ENCODE peak calls at places on chromosomes 2 and 18, in nine cellular contexts. T, K, L, Q, Z, S, W, A and N are unnamed samples.

GRCh38 chr2:174112073-174112472 is 136.3 kb downstream of the OLA1 start:
- DNase-seq in T (no peak), K (no peak), L (no peak), Q (no peak), Z (no peak), S (no peak), W (no peak), A (no peak), N (no peak)

GRCh38 chr2:144519597-144519933 is 354 bp downstream of the ZEB2 start:
- DNase-seq in T (no peak), K (no peak), L (no peak), Q (no peak), Z (no peak), S (no peak), W (no peak), A (no peak), N (no peak)

GRCh38 chr2:4445821-4446220 is 742.4 kb downstream of the DCDC2C start:
- DNase-seq in T (no peak), K (no peak), L (no peak), Q (no peak), Z (no peak), S (no peak), W (no peak), A (no peak), N (no peak)

GRCh38 chr2:47631840-47632398 is 151.0 kb upstream of the MSH6 start:
- DNase-seq in T (no peak), K (peak), L (no peak), Q (peak), Z (peak), S (peak), W (no peak), A (no peak), N (peak)

GRCh38 chr18:42296192-42296591 is 341.2 kb downstream of the PIK3C3 start:
- DNase-seq in T (no peak), K (no peak), L (no peak), Q (peak), Z (no peak), S (no peak), W (no peak), A (no peak), N (no peak)

GRCh38 chr2:71893646-71894045 is 254.0 kb downstream of the CYP26B1 start:
- DNase-seq in T (no peak), K (no peak), L (peak), Q (no peak), Z (no peak), S (no peak), W (no peak), A (no peak), N (peak)

GRCh38 chr18:7601249-7601620 is 34.1 kb downstream of the PTPRM start:
- DNase-seq in T (no peak), K (no peak), L (no peak), Q (peak), Z (no peak), S (no peak), W (no peak), A (no peak), N (no peak)

GRCh38 chr2:109516445-109517117 is 97.2 kb downstream of the SEPTIN10 start:
- DNase-seq in T (peak), K (peak), L (no peak), Q (peak), Z (peak), S (no peak), W (no peak), A (no peak), N (no peak)

GRCh38 chr2:111099402-111099801 is 21.3 kb upstream of the BCL2L11 start:
- DNase-seq in T (no peak), K (no peak), L (no peak), Q (no peak), Z (no peak), S (no peak), W (no peak), A (no peak), N (no peak)

GRCh38 chr2:215052404-215052803 is 86.0 kb downstream of the ABCA12 start:
- DNase-seq in T (no peak), K (no peak), L (no peak), Q (no peak), Z (no peak), S (no peak), W (no peak), A (no peak), N (no peak)

GRCh38 chr18:11654736-11655604 is 34.1 kb upstream of the GNAL start:
- DNase-seq in T (peak), K (peak), L (no peak), Q (no peak), Z (peak), S (peak), W (peak), A (peak), N (peak)

GRCh38 chr18:10060469-10060782 is 146.6 kb downstream of the VAPA start:
- DNase-seq in T (no peak), K (no peak), L (no peak), Q (no peak), Z (no peak), S (no peak), W (no peak), A (no peak), N (no peak)

GRCh38 chr2:207412787-207413310 is 116.9 kb upstream of the CREB1 start:
- DNase-seq in T (no peak), K (no peak), L (no peak), Q (no peak), Z (no peak), S (no peak), W (no peak), A (no peak), N (no peak)

GRCh38 chr2:20577495-20578235 is 73.2 kb downstream of the HS1BP3 start:
- DNase-seq in T (no peak), K (no peak), L (no peak), Q (peak), Z (peak), S (peak), W (no peak), A (no peak), N (no peak)

GRCh38 chr18:52701219-52701935 is 361.4 kb downstream of the DCC start:
- DNase-seq in T (no peak), K (no peak), L (no peak), Q (no peak), Z (no peak), S (no peak), W (no peak), A (no peak), N (no peak)

GRCh38 chr2:190882831-190883582 is 2.4 kb downstream of the GLS start:
- DNase-seq in T (no peak), K (no peak), L (no peak), Q (no peak), Z (no peak), S (no peak), W (no peak), A (peak), N (no peak)

GRCh38 chr2:58030789-58031188 is 15.8 kb upstream of the VRK2 start:
- DNase-seq in T (no peak), K (no peak), L (no peak), Q (peak), Z (no peak), S (no peak), W (no peak), A (no peak), N (no peak)

GRCh38 chr2:177724398-177725287 is 332.1 kb downstream of the AGPS start:
- DNase-seq in T (peak), K (peak), L (no peak), Q (peak), Z (peak), S (peak), W (peak), A (peak), N (no peak)

GRCh38 chr2:99662761-99663341 is 173.0 kb upstream of the REV1 start:
- DNase-seq in T (no peak), K (no peak), L (no peak), Q (peak), Z (no peak), S (no peak), W (peak), A (no peak), N (no peak)

GRCh38 chr2:170218456-170218855 is 40.5 kb downstream of the MYO3B start:
- DNase-seq in T (no peak), K (no peak), L (no peak), Q (no peak), Z (no peak), S (no peak), W (no peak), A (no peak), N (no peak)

GRCh38 chr2:127695491-127696472 is 5.5 kb upstream of the SFT2D3 start:
- DNase-seq in T (no peak), K (peak), L (no peak), Q (peak), Z (peak), S (peak), W (peak), A (no peak), N (peak)

GRCh38 chr2:45626387-45627010 is 15.4 kb upstream of the SRBD1 start:
- DNase-seq in T (no peak), K (no peak), L (no peak), Q (no peak), Z (no peak), S (no peak), W (no peak), A (no peak), N (no peak)

GRCh38 chr18:77251730-77252050 is 2.0 kb downstream of the GALR1 start:
- DNase-seq in T (no peak), K (no peak), L (no peak), Q (no peak), Z (no peak), S (no peak), W (no peak), A (no peak), N (no peak)

GRCh38 chr18:45379903-45380302 is 235.4 kb upstream of the SLC14A2 start:
- DNase-seq in T (no peak), K (no peak), L (no peak), Q (peak), Z (no peak), S (no peak), W (no peak), A (no peak), N (no peak)

GRCh38 chr2:64354857-64355680 is 98.9 kb upstream of the LGALSL start:
- DNase-seq in T (peak), K (no peak), L (no peak), Q (peak), Z (no peak), S (no peak), W (no peak), A (no peak), N (no peak)

GRCh38 chr2:140643761-140644187 is 1487.0 kb downstream of the LRP1B start:
- DNase-seq in T (no peak), K (no peak), L (no peak), Q (peak), Z (no peak), S (no peak), W (no peak), A (no peak), N (no peak)

GRCh38 chr2:133717497-133717896 is 149.2 kb upstream of the NCKAP5 start:
- DNase-seq in T (no peak), K (no peak), L (no peak), Q (peak), Z (no peak), S (no peak), W (no peak), A (no peak), N (no peak)

GRCh38 chr2:135245055-135245454 is 193.0 kb downstream of the RAB3GAP1 start:
- DNase-seq in T (no peak), K (peak), L (no peak), Q (peak), Z (no peak), S (no peak), W (no peak), A (no peak), N (no peak)

GRCh38 chr2:109168716-109169115 is 39.7 kb downstream of the SH3RF3 start:
- DNase-seq in T (no peak), K (no peak), L (no peak), Q (no peak), Z (no peak), S (no peak), W (no peak), A (no peak), N (no peak)

GRCh38 chr2:70340921-70341765 is 39.3 kb upstream of the FAM136A start:
- DNase-seq in T (peak), K (peak), L (no peak), Q (peak), Z (peak), S (no peak), W (no peak), A (peak), N (no peak)

GRCh38 chr2:200042102-200042735 is 86.8 kb downstream of the MAIP1 start:
- DNase-seq in T (no peak), K (no peak), L (no peak), Q (peak), Z (no peak), S (no peak), W (no peak), A (no peak), N (no peak)

GRCh38 chr2:178109813-178110212 is 2.4 kb upstream of the RBM45 start:
- DNase-seq in T (peak), K (peak), L (no peak), Q (peak), Z (no peak), S (no peak), W (no peak), A (peak), N (no peak)

GRCh38 chr18:35703043-35703688 is 121.6 kb downstream of the GALNT1 start:
- DNase-seq in T (no peak), K (no peak), L (no peak), Q (peak), Z (no peak), S (no peak), W (no peak), A (no peak), N (no peak)

GRCh38 chr18:48662021-48662661 is 123.3 kb downstream of the CTIF start:
- DNase-seq in T (no peak), K (no peak), L (no peak), Q (peak), Z (peak), S (no peak), W (no peak), A (no peak), N (peak)

GRCh38 chr2:25936889-25937545 is 45.3 kb downstream of the KIF3C start:
- DNase-seq in T (no peak), K (no peak), L (no peak), Q (no peak), Z (no peak), S (no peak), W (no peak), A (no peak), N (no peak)

GRCh38 chr2:199457147-199458016 is at the start of gene SATB2:
- DNase-seq in T (peak), K (peak), L (no peak), Q (peak), Z (no peak), S (peak), W (no peak), A (peak), N (peak)

DNA sequence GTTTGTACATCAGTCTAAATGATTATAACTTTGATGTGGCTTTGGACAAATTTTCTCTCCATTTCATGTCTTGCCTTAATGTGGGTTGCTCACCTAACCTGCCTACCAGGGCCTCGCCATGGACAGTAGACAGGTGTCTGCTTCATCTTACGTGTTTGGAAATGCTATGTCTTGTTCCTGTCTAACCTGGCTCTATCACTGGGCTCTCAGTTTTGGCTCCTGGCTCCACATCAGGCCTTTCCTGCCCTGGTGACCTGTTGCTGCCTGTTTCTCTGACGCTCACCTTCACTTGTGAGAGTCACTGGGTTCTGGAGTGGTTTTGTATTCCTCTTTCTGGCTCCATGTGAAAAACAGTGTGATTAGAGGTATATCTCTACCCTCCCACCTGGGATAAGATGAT is 65.9 kb downstream of the PHLPP1 start:
- DNase-seq in T (no peak), K (no peak), L (no peak), Q (no peak), Z (peak), S (no peak), W (no peak), A (no peak), N (no peak)
- H3K27ac ChIP-seq in T (no peak), K (no peak), L (no peak), Q (peak), Z (peak), S (peak), W (no peak), A (no peak), N (peak)

DNA sequence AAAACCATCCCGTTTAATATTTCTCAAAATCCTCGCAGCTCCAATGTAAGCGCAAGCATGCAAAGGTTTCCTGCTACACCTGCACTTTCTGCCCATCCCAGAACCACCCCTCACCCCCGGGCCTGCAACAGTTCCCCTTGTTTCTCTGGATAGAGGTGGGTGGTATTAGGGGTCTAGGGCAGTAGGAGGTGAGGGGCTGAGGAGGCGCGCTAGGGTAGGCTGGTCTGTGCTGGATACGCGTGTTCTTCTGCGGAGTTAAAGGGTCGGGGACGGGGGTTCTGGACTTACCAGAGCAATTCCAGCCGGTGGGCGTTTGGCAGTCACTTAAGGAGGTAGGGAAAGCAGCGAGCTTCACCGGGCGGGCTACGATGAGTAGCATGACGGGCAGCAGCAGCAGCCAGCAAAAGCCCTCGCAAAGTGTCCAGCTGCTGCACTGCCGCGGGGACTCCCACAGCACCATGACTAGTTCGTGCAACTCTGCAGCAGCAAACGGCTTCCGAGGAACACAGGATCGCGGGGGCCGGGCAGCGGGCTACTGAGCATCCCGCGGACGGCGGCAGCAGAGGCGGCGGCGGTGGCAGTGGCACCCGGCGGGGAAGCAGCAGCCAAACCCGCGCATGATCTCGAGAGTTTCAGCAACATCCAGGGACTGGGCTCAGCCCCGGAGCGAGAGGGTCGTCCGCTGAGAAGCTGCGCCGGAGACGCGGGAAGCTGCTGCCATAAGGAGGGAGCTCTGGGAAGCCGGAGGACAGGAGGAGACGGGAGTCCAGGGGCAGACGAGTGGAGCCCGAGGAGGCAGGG is 468 bp downstream of the TMEFF2 start:
- DNase-seq in T (no peak), K (no peak), L (peak), Q (peak), Z (peak), S (peak), W (no peak), A (no peak), N (peak)
- H3K27ac ChIP-seq in T (no peak), K (no peak), L (no peak), Q (no peak), Z (no peak), S (no peak), W (no peak), A (no peak), N (no peak)

GRCh38 chr2:10265328-10266132 is 37.2 kb upstream of the HPCAL1 start:
- DNase-seq in T (no peak), K (no peak), L (no peak), Q (no peak), Z (no peak), S (no peak), W (no peak), A (no peak), N (no peak)

GRCh38 chr2:10267036-10267435 is 35.7 kb upstream of the HPCAL1 start:
- DNase-seq in T (no peak), K (no peak), L (no peak), Q (no peak), Z (no peak), S (no peak), W (no peak), A (no peak), N (no peak)

GRCh38 chr2:10267551-10268465 is 34.9 kb upstream of the HPCAL1 start:
- DNase-seq in T (no peak), K (no peak), L (no peak), Q (no peak), Z (peak), S (peak), W (no peak), A (no peak), N (no peak)

GRCh38 chr2:10264506-10265327 is 38.0 kb upstream of the HPCAL1 start:
- DNase-seq in T (no peak), K (no peak), L (no peak), Q (no peak), Z (no peak), S (no peak), W (no peak), A (no peak), N (no peak)

GRCh38 chr2:10266133-10266620 is 36.5 kb upstream of the HPCAL1 start:
- DNase-seq in T (no peak), K (no peak), L (no peak), Q (peak), Z (no peak), S (no peak), W (no peak), A (no peak), N (no peak)
- H3K27ac ChIP-seq in T (no peak), K (no peak), L (no peak), Q (no peak), Z (no peak), S (no peak), W (no peak), A (no peak), N (no peak)

DNA sequence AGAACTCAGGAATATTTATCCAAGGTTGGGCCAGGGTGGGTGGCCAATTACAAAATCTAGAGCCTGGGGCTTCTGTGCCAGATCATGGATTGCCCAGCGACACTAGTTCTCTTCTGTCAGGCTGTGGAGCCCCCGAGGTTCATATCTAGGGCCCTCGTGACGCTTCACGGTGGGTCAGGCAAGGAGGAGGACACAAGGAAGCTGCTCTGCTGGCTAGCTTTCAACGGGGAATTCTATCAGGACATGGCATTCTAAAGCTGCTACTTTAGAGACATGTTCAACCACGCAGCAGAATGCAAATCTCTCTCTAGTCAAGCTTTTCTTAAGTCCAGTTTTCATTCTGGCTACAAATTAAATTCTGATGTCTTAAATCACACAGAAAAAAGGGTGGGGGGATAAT is 180.3 kb downstream of the THADA start:
- DNase-seq in T (no peak), K (no peak), L (no peak), Q (no peak), Z (peak), S (no peak), W (no peak), A (no peak), N (no peak)
- H3K27ac ChIP-seq in T (no peak), K (no peak), L (peak), Q (no peak), Z (peak), S (peak), W (no peak), A (no peak), N (peak)